ENCODE peak calls at places on chromosomes 3 and 15, in seven cellular contexts. One of them, this sample, is unnamed. For H3K4me1, the result is how much of the 10 kb centered on the place peaks cover.

GRCh38 chr3:129783470-129783869 is 110.0 kb downstream of the TMCC1 start:
- DNase-seq in breast epithelium: no peak
- DNase-seq in adrenal gland: no peak
- DNase-seq in transverse colon: no peak
- DNase-seq in esophagus squamous epithelium: no peak
- DNase-seq in IMR-90: peak
- DNase-seq in esophagus muscularis mucosa: no peak
- DNase-seq in this sample: no peak

GRCh38 chr3:11692251-11692813 is 48.6 kb upstream of the VGLL4 start:
- DNase-seq in breast epithelium: no peak
- DNase-seq in adrenal gland: no peak
- DNase-seq in transverse colon: no peak
- DNase-seq in esophagus squamous epithelium: no peak
- DNase-seq in IMR-90: no peak
- DNase-seq in esophagus muscularis mucosa: no peak
- DNase-seq in this sample: no peak

GRCh38 chr15:83092309-83092976 is 15.0 kb upstream of the TM6SF1 start:
- DNase-seq in breast epithelium: no peak
- DNase-seq in adrenal gland: peak
- DNase-seq in transverse colon: peak
- DNase-seq in esophagus squamous epithelium: peak
- DNase-seq in IMR-90: peak
- DNase-seq in esophagus muscularis mucosa: no peak
- DNase-seq in this sample: no peak

GRCh38 chr3:16504242-16504641 is 9.3 kb downstream of the RFTN1 start:
- DNase-seq in breast epithelium: no peak
- DNase-seq in adrenal gland: no peak
- DNase-seq in transverse colon: no peak
- DNase-seq in esophagus squamous epithelium: no peak
- DNase-seq in IMR-90: peak
- DNase-seq in esophagus muscularis mucosa: no peak
- DNase-seq in this sample: no peak

GRCh38 chr3:81581966-81582599 is 179.4 kb downstream of the GBE1 start:
- DNase-seq in breast epithelium: no peak
- DNase-seq in adrenal gland: peak
- DNase-seq in transverse colon: peak
- DNase-seq in esophagus squamous epithelium: no peak
- DNase-seq in IMR-90: peak
- DNase-seq in esophagus muscularis mucosa: no peak
- DNase-seq in this sample: peak

GRCh38 chr15:68676011-68676605 is 97.3 kb downstream of the CORO2B start:
- DNase-seq in breast epithelium: no peak
- DNase-seq in adrenal gland: no peak
- DNase-seq in transverse colon: no peak
- DNase-seq in esophagus squamous epithelium: no peak
- DNase-seq in IMR-90: no peak
- DNase-seq in esophagus muscularis mucosa: no peak
- DNase-seq in this sample: peak

GRCh38 chr15:73345658-73346057 is 23.1 kb downstream of the HCN4 start:
- DNase-seq in breast epithelium: no peak
- DNase-seq in adrenal gland: no peak
- DNase-seq in transverse colon: no peak
- DNase-seq in esophagus squamous epithelium: no peak
- DNase-seq in IMR-90: no peak
- DNase-seq in esophagus muscularis mucosa: no peak
- DNase-seq in this sample: no peak

GRCh38 chr15:55683366-55683765 is 59.6 kb downstream of the PRTG start:
- DNase-seq in breast epithelium: no peak
- DNase-seq in adrenal gland: no peak
- DNase-seq in transverse colon: no peak
- DNase-seq in esophagus squamous epithelium: no peak
- DNase-seq in IMR-90: peak
- DNase-seq in esophagus muscularis mucosa: no peak
- DNase-seq in this sample: no peak

GRCh38 chr3:146625117-146625775 is 20.1 kb upstream of the PLSCR5 start:
- DNase-seq in breast epithelium: no peak
- DNase-seq in adrenal gland: no peak
- DNase-seq in transverse colon: no peak
- DNase-seq in esophagus squamous epithelium: no peak
- DNase-seq in IMR-90: peak
- DNase-seq in esophagus muscularis mucosa: no peak
- DNase-seq in this sample: no peak

GRCh38 chr3:124201786-124202185 is 209.9 kb upstream of the ROPN1 start:
- DNase-seq in breast epithelium: no peak
- DNase-seq in adrenal gland: no peak
- DNase-seq in transverse colon: peak
- DNase-seq in esophagus squamous epithelium: no peak
- DNase-seq in IMR-90: no peak
- DNase-seq in esophagus muscularis mucosa: no peak
- DNase-seq in this sample: no peak

GRCh38 chr15:63190993-63191392 is 1.6 kb downstream of the RAB8B start:
- DNase-seq in breast epithelium: no peak
- DNase-seq in adrenal gland: no peak
- DNase-seq in transverse colon: no peak
- DNase-seq in esophagus squamous epithelium: no peak
- DNase-seq in IMR-90: no peak
- DNase-seq in esophagus muscularis mucosa: no peak
- DNase-seq in this sample: no peak

GRCh38 chr15:63187589-63188226 is 1.7 kb upstream of the RAB8B start:
- DNase-seq in breast epithelium: no peak
- DNase-seq in adrenal gland: no peak
- DNase-seq in transverse colon: no peak
- DNase-seq in esophagus squamous epithelium: no peak
- DNase-seq in IMR-90: no peak
- DNase-seq in esophagus muscularis mucosa: no peak
- DNase-seq in this sample: no peak

GRCh38 chr15:63189955-63190691 is 717 bp downstream of the RAB8B start:
- DNase-seq in breast epithelium: no peak
- DNase-seq in adrenal gland: no peak
- DNase-seq in transverse colon: no peak
- DNase-seq in esophagus squamous epithelium: no peak
- DNase-seq in IMR-90: no peak
- DNase-seq in esophagus muscularis mucosa: no peak
- DNase-seq in this sample: no peak

GRCh38 chr15:63188247-63188936 is 1.0 kb upstream of the RAB8B start:
- DNase-seq in breast epithelium: no peak
- DNase-seq in adrenal gland: no peak
- DNase-seq in transverse colon: no peak
- DNase-seq in esophagus squamous epithelium: no peak
- DNase-seq in IMR-90: no peak
- DNase-seq in esophagus muscularis mucosa: no peak
- DNase-seq in this sample: no peak

DNA sequence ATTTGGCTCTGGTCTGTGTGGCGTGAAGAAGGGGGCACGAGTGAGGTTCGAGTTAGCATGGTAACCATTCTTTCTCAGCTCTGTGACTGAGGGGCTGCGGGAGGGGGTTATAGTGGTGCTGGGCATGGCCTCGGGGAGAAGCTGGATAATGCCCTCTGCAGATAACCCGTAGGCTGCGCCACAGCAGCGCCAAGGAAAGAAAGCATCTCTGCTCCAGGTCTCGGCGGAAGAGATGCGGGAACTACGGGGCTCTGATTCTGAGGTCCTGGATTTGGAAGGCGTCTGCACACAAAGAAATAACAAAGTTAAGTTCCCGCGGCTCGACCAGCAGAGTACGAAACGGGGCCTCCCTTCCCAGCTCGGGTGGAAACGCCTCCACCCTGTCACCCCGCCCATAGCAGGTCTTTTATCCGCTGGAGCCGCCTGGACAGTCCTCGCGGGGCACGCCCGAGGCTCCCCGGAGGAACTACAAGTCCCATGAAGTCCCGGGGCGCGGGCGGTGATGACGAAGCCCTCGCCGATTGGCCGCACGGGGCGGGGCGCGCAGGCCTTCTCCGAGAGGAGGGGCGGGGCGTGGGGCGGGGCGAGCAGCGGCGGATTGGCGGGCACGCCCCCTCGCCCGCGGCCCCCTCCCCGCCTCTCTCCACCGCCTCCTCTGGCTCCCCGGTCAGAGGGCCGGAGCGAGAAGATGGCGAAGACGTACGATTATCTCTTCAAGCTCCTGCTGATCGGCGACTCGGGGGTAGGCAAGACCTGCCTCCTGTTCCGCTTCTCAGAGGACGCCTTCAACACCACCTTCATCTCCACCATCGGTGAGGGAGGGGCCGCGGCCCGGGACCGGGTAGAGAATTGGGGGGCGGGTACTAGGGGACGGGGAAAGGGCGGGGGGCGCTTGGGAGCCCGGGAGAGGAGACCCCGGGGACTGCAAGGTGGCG is at the start of gene RAB8B:
- DNase-seq in breast epithelium: peak
- DNase-seq in adrenal gland: peak
- DNase-seq in transverse colon: peak
- DNase-seq in esophagus squamous epithelium: peak
- DNase-seq in IMR-90: peak
- DNase-seq in esophagus muscularis mucosa: peak
- DNase-seq in this sample: peak
- TF ChIP-seq POLR2A in breast epithelium: peak
- TF ChIP-seq POLR2A in adrenal gland: peak
- TF ChIP-seq POLR2A in transverse colon: peak
- TF ChIP-seq POLR2A in esophagus squamous epithelium: peak
- TF ChIP-seq POLR2A in IMR-90: peak
- TF ChIP-seq POLR2A in esophagus muscularis mucosa: peak
- TF ChIP-seq POLR2A in this sample: peak

GRCh38 chr15:45116006-45116481 is 1.9 kb downstream of the DUOXA2 start:
- DNase-seq in breast epithelium: no peak
- DNase-seq in adrenal gland: no peak
- DNase-seq in transverse colon: no peak
- DNase-seq in esophagus squamous epithelium: no peak
- DNase-seq in IMR-90: no peak
- DNase-seq in esophagus muscularis mucosa: no peak
- DNase-seq in this sample: no peak

GRCh38 chr15:45118996-45119395 is 4.9 kb downstream of the DUOXA2 start:
- DNase-seq in breast epithelium: no peak
- DNase-seq in adrenal gland: no peak
- DNase-seq in transverse colon: no peak
- DNase-seq in esophagus squamous epithelium: no peak
- DNase-seq in IMR-90: no peak
- DNase-seq in esophagus muscularis mucosa: no peak
- DNase-seq in this sample: no peak

GRCh38 chr15:45118131-45118588 is 4.0 kb downstream of the DUOXA2 start:
- DNase-seq in breast epithelium: peak
- DNase-seq in adrenal gland: peak
- DNase-seq in transverse colon: peak
- DNase-seq in esophagus squamous epithelium: peak
- DNase-seq in IMR-90: peak
- DNase-seq in esophagus muscularis mucosa: peak
- DNase-seq in this sample: peak

GRCh38 chr15:45116482-45117326 is 2.6 kb downstream of the DUOXA2 start:
- DNase-seq in breast epithelium: no peak
- DNase-seq in adrenal gland: no peak
- DNase-seq in transverse colon: no peak
- DNase-seq in esophagus squamous epithelium: no peak
- DNase-seq in IMR-90: no peak
- DNase-seq in esophagus muscularis mucosa: no peak
- DNase-seq in this sample: no peak

DNA sequence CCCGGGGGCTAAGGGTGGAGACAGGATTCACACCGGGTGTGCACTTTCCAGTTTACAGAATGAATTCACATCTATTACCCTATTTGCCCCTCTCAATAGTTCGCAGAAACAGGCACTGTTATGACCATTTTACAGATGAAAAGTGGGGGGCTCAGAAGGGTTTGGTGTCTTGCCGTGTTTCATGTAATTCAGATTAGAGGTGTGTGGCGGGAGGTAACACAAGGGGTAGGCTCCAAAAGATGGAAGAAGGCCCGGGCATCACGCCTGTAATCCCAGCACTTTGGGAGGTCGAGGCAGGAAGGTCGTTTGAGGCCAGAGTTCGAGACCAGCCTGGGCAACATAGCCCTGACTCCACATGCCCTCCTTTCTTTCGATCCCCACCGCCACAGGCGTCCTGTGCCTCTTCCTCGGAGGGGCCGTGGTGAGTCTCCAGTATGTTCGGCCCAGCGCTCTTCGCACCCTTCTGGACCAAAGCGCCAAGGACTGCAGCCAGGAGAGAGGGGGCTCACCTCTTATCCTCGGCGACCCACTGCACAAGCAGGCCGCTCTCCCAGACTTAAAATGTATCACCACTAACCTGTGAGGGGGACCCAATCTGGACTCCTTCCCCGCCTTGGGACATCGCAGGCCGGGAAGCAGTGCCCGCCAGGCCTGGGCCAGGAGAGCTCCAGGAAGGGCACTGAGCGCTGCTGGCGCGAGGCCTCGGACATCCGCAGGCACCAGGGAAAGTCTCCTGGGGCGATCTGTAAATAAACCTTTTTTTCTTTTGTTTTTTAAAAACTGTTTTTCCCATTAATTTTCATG is 3.4 kb downstream of the DUOXA2 start:
- DNase-seq in breast epithelium: no peak
- DNase-seq in adrenal gland: no peak
- DNase-seq in transverse colon: no peak
- DNase-seq in esophagus squamous epithelium: no peak
- DNase-seq in IMR-90: no peak
- DNase-seq in esophagus muscularis mucosa: no peak
- DNase-seq in this sample: no peak
- H3K4me1 ChIP-seq in breast epithelium: under half
- H3K4me1 ChIP-seq in adrenal gland: under half
- H3K4me1 ChIP-seq in transverse colon: under half
- H3K4me1 ChIP-seq in esophagus squamous epithelium: under half
- H3K4me1 ChIP-seq in IMR-90: under half
- H3K4me1 ChIP-seq in esophagus muscularis mucosa: under half
- H3K4me1 ChIP-seq in this sample: under half

GRCh38 chr3:46947981-46948791 is 28.4 kb downstream of the CCDC12 start:
- DNase-seq in breast epithelium: no peak
- DNase-seq in adrenal gland: peak
- DNase-seq in transverse colon: peak
- DNase-seq in esophagus squamous epithelium: no peak
- DNase-seq in IMR-90: peak
- DNase-seq in esophagus muscularis mucosa: no peak
- DNase-seq in this sample: no peak
- H3K4me3 ChIP-seq in breast epithelium: no peak
- H3K4me3 ChIP-seq in adrenal gland: no peak
- H3K4me3 ChIP-seq in transverse colon: peak
- H3K4me3 ChIP-seq in esophagus squamous epithelium: no peak
- H3K4me3 ChIP-seq in IMR-90: no peak
- H3K4me3 ChIP-seq in esophagus muscularis mucosa: no peak
- H3K4me3 ChIP-seq in this sample: no peak

DNA sequence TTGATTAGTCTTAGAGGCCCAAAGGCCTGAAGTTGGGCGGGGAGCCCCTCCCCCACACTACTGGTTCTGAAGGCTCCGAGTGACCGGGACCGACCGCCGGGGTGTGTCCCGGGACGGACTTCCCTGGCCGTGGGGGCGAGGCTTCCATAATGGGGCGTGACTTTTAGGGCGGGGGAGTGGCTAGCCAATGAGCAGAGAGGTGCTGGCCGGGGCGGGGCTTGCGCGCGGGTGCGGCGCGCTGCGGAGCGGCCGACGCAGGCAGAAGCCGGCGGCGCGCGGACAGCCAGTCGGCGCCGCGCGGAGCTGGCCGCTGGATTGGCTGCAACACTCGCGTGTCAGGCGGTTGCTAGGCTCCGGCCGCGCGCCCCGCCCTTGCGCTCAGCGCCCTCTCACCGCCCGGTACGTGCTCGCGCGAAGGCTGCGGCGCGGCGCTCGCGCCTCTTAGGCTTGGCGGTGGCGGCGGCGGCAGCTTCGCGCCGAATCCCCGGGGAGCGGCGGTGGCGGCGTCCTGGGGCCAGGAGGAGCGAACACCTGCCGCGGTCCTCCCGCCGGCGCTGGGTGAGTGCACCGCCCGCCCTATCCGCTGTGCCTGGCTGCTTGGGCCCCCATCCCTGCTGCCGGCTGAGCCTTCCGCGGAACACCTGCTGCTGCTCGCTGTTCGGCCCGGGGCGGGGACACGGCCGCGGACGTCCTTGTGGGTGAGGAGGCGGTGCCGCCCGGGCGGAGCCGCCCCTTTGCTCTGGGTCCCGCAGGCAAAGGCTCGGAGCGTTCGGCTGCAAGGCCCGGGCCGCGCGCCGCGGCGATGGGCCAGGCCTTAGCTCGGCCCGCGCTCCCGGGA is at the start of gene DAG1:
- DNase-seq in breast epithelium: peak
- DNase-seq in adrenal gland: peak
- DNase-seq in transverse colon: peak
- DNase-seq in esophagus squamous epithelium: peak
- DNase-seq in IMR-90: peak
- DNase-seq in esophagus muscularis mucosa: peak
- DNase-seq in this sample: peak
- TF ChIP-seq POLR2A in breast epithelium: peak
- TF ChIP-seq POLR2A in adrenal gland: peak
- TF ChIP-seq POLR2A in transverse colon: peak
- TF ChIP-seq POLR2A in esophagus squamous epithelium: peak
- TF ChIP-seq POLR2A in IMR-90: peak
- TF ChIP-seq POLR2A in esophagus muscularis mucosa: peak
- TF ChIP-seq POLR2A in this sample: peak

This sample was measured in ovary.